ENCODE peak calls at places on chromosomes 13 and 19, in six cellular contexts. Y is colonic mucosa, D is mesothelial cell of epicardium, S is HFF-Myc, J is A673, L is cardiac fibroblast. H is an unnamed sample.
A peak's percentile ranks its signal among the peaks of the same experiment; 100 is the strongest.

GRCh38 chr13:34124912-34125311 is 307.0 kb downstream of the RFC3 start:
- DNase-seq in D (no peak), Y (no peak), L (no peak), J (no peak), S (no peak), H (no peak)

GRCh38 chr19:14250870-14251269 is 44.9 kb upstream of the ADGRL1 start:
- DNase-seq in D (no peak), Y (no peak), S (no peak), L (no peak), J (no peak), H (no peak)

GRCh38 chr13:107075576-107075975 is 507.6 kb upstream of the ARGLU1 start:
- DNase-seq in Y (no peak), D (no peak), J (no peak), S (no peak), L (no peak), H (no peak)

GRCh38 chr13:73224708-73225107 is 165.9 kb downstream of the KLF5 start:
- DNase-seq in D (no peak), S (no peak), J (no peak), L (no peak), Y (no peak), H (no peak)

GRCh38 chr19:29530549-29531457 is 5.0 kb downstream of the VSTM2B start:
- DNase-seq in J (no peak), S (no peak), D (no peak), Y (no peak), L (no peak), H (no peak)

GRCh38 chr19:37654525-37654832 is 786 bp downstream of the ZFP30 start:
- DNase-seq in S (peak; percentile 2), Y (no peak), L (peak; percentile 34), J (peak; percentile 61), D (no peak), H (no peak)

GRCh38 chr13:40158218-40158617 is 502.8 kb downstream of the COG6 start:
- DNase-seq in L (peak; percentile 73), Y (no peak), S (no peak), J (no peak), D (no peak), H (no peak)

GRCh38 chr13:90197722-90198121 is 1149.8 kb upstream of the MIR17HG start:
- DNase-seq in S (no peak), Y (no peak), D (no peak), J (no peak), L (peak; percentile 35), H (no peak)

GRCh38 chr19:19147344-19147743 is 9.1 kb upstream of the TMEM161A start:
- DNase-seq in S (no peak), D (no peak), Y (no peak), L (no peak), J (no peak), H (no peak)

GRCh38 chr19:43628646-43629326 is 9.4 kb upstream of the ZNF428 start:
- DNase-seq in D (no peak), Y (no peak), S (no peak), J (no peak), L (no peak), H (no peak)

GRCh38 chr13:51668580-51669195 is 84.4 kb downstream of the WDFY2 start:
- DNase-seq in L (no peak), J (no peak), Y (no peak), D (no peak), S (no peak), H (no peak)

GRCh38 chr13:62512194-62513141 is 1096.8 kb upstream of the PCDH20 start:
- DNase-seq in Y (peak; percentile 18), J (peak; percentile 66), L (peak; percentile 23), S (no peak), D (no peak), H (no peak)

GRCh38 chr19:19526581-19527370 is 1.9 kb upstream of the YJEFN3 start:
- DNase-seq in L (no peak), S (no peak), D (no peak), Y (no peak), J (no peak), H (no peak)

GRCh38 chr19:37991841-37992248 is 84.8 kb downstream of the SIPA1L3 start:
- DNase-seq in D (no peak), S (no peak), L (no peak), J (no peak), Y (no peak), H (no peak)

GRCh38 chr19:8557637-8558238 is 19.5 kb downstream of the MYO1F start:
- DNase-seq in D (no peak), Y (no peak), L (no peak), S (no peak), J (no peak), H (no peak)

GRCh38 chr13:37442996-37443395 is 155.6 kb downstream of the POSTN start:
- DNase-seq in J (no peak), Y (no peak), D (no peak), L (peak; percentile 43), S (no peak), H (no peak)

GRCh38 chr19:28596561-28597071 is 616.3 kb downstream of the UQCRFS1 start:
- DNase-seq in J (no peak), S (no peak), L (no peak), Y (no peak), D (no peak), H (no peak)

GRCh38 chr13:27183561-27184147 is 12.0 kb upstream of the USP12 start:
- DNase-seq in Y (no peak), S (no peak), L (peak; percentile 49), J (no peak), D (no peak), H (no peak)

GRCh38 chr19:15869109-15869555 is 28.7 kb downstream of the CYP4F2 start:
- DNase-seq in Y (peak; percentile 42), J (peak; percentile 57), D (no peak), S (no peak), L (peak; percentile 23), H (no peak)

GRCh38 chr13:50319603-50320296 is 304.5 kb downstream of the KCNRG start:
- DNase-seq in L (peak; percentile 64), D (no peak), S (no peak), J (no peak), Y (peak; percentile 38), H (no peak)

GRCh38 chr13:79782541-79783216 is 301.7 kb downstream of the NDFIP2 start:
- DNase-seq in Y (peak; percentile 29), D (no peak), J (no peak), L (peak; percentile 92), S (no peak), H (no peak)

GRCh38 chr19:44228318-44228717 is 16.0 kb downstream of the ZNF227 start:
- DNase-seq in L (no peak), D (no peak), J (no peak), Y (no peak), S (no peak), H (no peak)

GRCh38 chr13:79457948-79458347 is 23.0 kb upstream of the NDFIP2 start:
- DNase-seq in J (no peak), Y (no peak), S (peak; percentile 62), D (no peak), L (peak; percentile 70), H (no peak)

GRCh38 chr19:41545547-41545946 is 30.4 kb upstream of the CEACAM21 start:
- DNase-seq in S (no peak), J (no peak), Y (no peak), D (no peak), L (no peak), H (no peak)

GRCh38 chr19:17950310-17951150 is 16.4 kb upstream of the KCNN1 start:
- DNase-seq in D (peak; percentile 66), J (peak; percentile 66), Y (no peak), S (no peak), L (no peak), H (no peak)

GRCh38 chr13:72127031-72127430 is 260.0 kb upstream of the DACH1 start:
- DNase-seq in L (no peak), D (no peak), S (no peak), Y (no peak), J (no peak), H (no peak)

GRCh38 chr19:6590458-6591319 is at the start of gene CD70:
- DNase-seq in J (peak; percentile 74), D (no peak), L (no peak), S (no peak), Y (no peak), H (no peak)

GRCh38 chr13:22108283-22108897 is 437.5 kb downstream of the FGF9 start:
- DNase-seq in D (no peak), L (no peak), J (no peak), S (no peak), Y (no peak), H (no peak)

GRCh38 chr13:22103046-22103445 is 432.2 kb downstream of the FGF9 start:
- DNase-seq in D (no peak), L (no peak), Y (no peak), S (no peak), J (no peak), H (no peak)

GRCh38 chr13:22107549-22107948 is 436.7 kb downstream of the FGF9 start:
- DNase-seq in L (no peak), S (no peak), J (no peak), Y (peak; percentile 47), D (no peak), H (no peak)

GRCh38 chr13:22103628-22104027 is 432.8 kb downstream of the FGF9 start:
- DNase-seq in J (no peak), S (no peak), D (no peak), L (no peak), Y (no peak), H (no peak)

DNA sequence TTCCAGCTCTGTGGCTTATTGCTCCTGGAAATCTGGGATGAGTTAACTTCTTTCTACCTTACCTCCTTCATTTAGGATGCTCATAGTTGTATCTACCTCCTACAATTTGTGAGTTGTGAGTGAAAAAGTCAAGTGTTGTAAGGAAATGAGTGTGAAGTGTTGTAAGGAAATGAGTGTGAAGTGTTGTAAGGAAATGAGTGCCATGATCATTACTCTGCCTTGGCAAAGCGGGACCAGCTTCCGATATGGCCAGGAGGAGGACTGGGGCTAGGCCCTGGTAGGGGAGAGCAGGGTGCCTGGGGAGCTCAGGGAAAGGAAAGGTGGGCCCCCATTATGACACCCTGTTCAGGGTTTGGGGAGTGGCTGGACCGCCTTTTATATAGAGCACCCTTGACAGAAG is 435.2 kb downstream of the FGF9 start:
- DNase-seq in S (no peak), L (no peak), D (no peak), Y (no peak), J (no peak), H (no peak)
- TF ChIP-seq CTCF in S (no peak), L (no peak), D (no peak), Y (no peak), J (no peak), H (no peak)

DNA sequence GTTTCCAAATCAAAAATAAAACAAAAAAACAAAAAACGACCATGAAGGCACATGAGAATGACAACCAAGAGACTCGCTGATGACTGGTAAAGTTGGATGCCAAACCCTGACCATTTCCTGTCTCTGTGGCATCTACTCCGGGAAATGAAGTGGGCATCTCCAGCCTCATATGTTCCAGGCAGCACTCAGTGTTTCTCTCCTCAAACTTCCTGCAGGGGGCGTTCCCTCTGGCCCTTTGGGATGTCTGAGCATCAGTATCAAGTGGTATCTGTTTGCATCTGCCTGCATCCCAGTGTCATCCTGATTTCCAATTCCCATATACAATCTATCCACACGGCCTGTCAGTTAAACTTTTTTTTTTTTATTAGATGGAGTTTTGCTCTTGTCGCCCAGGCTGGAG is 9.8 kb upstream of the SIGLEC12 start:
- DNase-seq in D (no peak), Y (no peak), S (no peak), L (peak; percentile 7), J (peak; percentile 57), H (no peak)
- TF ChIP-seq CTCF in D (no peak), Y (no peak), S (peak; percentile 36), L (peak; percentile 30), J (peak; percentile 66), H (no peak)

GRCh38 chr13:100809856-100810255 is 135.3 kb upstream of the TMTC4 start:
- DNase-seq in Y (no peak), J (no peak), L (no peak), S (no peak), D (no peak), H (no peak)
- TF ChIP-seq CTCF in Y (no peak), J (no peak), L (no peak), S (no peak), D (no peak), H (no peak)

GRCh38 chr13:46751811-46752635 is 44.9 kb downstream of the ESD start:
- DNase-seq in D (no peak), J (peak; percentile 9), L (no peak), S (no peak), Y (no peak), H (no peak)
- TF ChIP-seq CTCF in D (no peak), J (no peak), L (no peak), S (no peak), Y (no peak), H (no peak)

H was measured in osteocyte.